ENCODE peak calls at places on chromosomes 7 and 10, in four cellular contexts. E, Y, R and H are unnamed samples.

GRCh38 chr10:6279540-6280267 is 77.0 kb downstream of the PFKFB3 start:
- DNase-seq in E (no peak), R (peak), Y (no peak), H (no peak)

GRCh38 chr7:123271856-123272255 is 72.1 kb upstream of the SLC13A1 start:
- DNase-seq in E (no peak), R (no peak), Y (no peak), H (no peak)

GRCh38 chr10:35797187-35797586 is 155.1 kb upstream of the FZD8 start:
- DNase-seq in R (peak), E (peak), Y (no peak), H (no peak)

GRCh38 chr10:52769966-52770365 is 2.6 kb downstream of the MBL2 start:
- DNase-seq in R (no peak), Y (no peak), E (no peak), H (no peak)

GRCh38 chr7:151131622-151132293 is 35.7 kb downstream of the GBX1 start:
- DNase-seq in E (no peak), Y (no peak), R (no peak), H (no peak)

GRCh38 chr10:64659311-64659710 is 1138.1 kb downstream of the REEP3 start:
- DNase-seq in E (no peak), R (no peak), Y (no peak), H (no peak)

GRCh38 chr10:126204320-126204719 is 184.0 kb downstream of the ADAM12 start:
- DNase-seq in E (no peak), Y (no peak), R (no peak), H (no peak)

GRCh38 chr10:110610308-110610774 is 33.8 kb upstream of the RBM20 start:
- DNase-seq in R (peak), Y (peak), E (peak), H (peak)

GRCh38 chr10:77970869-77971803 is 44.6 kb upstream of the DLG5 start:
- DNase-seq in R (peak), Y (no peak), E (no peak), H (no peak)

GRCh38 chr7:92633211-92633906 is 43.2 kb upstream of the FAM133B start:
- DNase-seq in Y (no peak), R (peak), E (peak), H (peak)

GRCh38 chr7:28240466-28240865 is 59.9 kb upstream of the JAZF1 start:
- DNase-seq in E (no peak), R (no peak), Y (no peak), H (no peak)

GRCh38 chr7:132469264-132469663 is 107.0 kb downstream of the PLXNA4 start:
- DNase-seq in E (no peak), Y (no peak), R (no peak), H (no peak)

GRCh38 chr7:158280467-158281154 is 307.0 kb downstream of the PTPRN2 start:
- DNase-seq in R (no peak), E (no peak), Y (no peak), H (no peak)

GRCh38 chr7:2256306-2257045 is 14.4 kb downstream of the NUDT1 start:
- DNase-seq in Y (no peak), R (no peak), E (no peak), H (no peak)

GRCh38 chr10:132136689-132137088 is 50.1 kb upstream of the DPYSL4 start:
- DNase-seq in R (no peak), E (no peak), Y (no peak), H (no peak)

GRCh38 chr10:120969219-120969645 is 118.1 kb downstream of the WDR11 start:
- DNase-seq in R (no peak), E (peak), Y (no peak), H (no peak)

GRCh38 chr7:134632937-134633540 is 13.6 kb upstream of the BPGM start:
- DNase-seq in R (peak), Y (peak), E (peak), H (peak)

GRCh38 chr10:103967433-103968142 is 648 bp downstream of the SLK start:
- DNase-seq in Y (no peak), R (no peak), E (peak), H (peak)